ENCODE peak calls at places on chromosome 20, in four cellular contexts. F, R, S and Z are unnamed samples.

GRCh38 chr20:63292292-63292701 is 689 bp upstream of the COL20A1 start:
- DNase-seq in F (no peak), S (no peak), R (no peak), Z (no peak)

GRCh38 chr20:38321959-38322598 is 18.1 kb downstream of the BPI start:
- DNase-seq in S (no peak), F (peak), R (peak), Z (peak)

GRCh38 chr20:60031107-60031506 is 72.9 kb downstream of the CDH26 start:
- DNase-seq in S (peak), R (no peak), F (no peak), Z (no peak)

GRCh38 chr20:38152175-38153010 is 12.7 kb downstream of the TGM2 start:
- DNase-seq in F (no peak), R (no peak), S (peak), Z (no peak)

GRCh38 chr20:45592574-45593189 is 13.6 kb upstream of the WFDC8 start:
- DNase-seq in R (peak), F (peak), S (no peak), Z (peak)

GRCh38 chr20:43919686-43920403 is 5.2 kb downstream of the TOX2 start:
- DNase-seq in S (no peak), R (no peak), F (no peak), Z (no peak)

GRCh38 chr20:19750907-19751636 is 7.0 kb upstream of the RIN2 start:
- DNase-seq in F (no peak), R (no peak), S (no peak), Z (no peak)

GRCh38 chr20:33648396-33649004 is 13.6 kb upstream of the C20orf144 start:
- DNase-seq in R (no peak), F (no peak), S (peak), Z (no peak)